ENCODE peak calls at places on chromosomes 4 and X, in six cellular contexts. G is activated CD8-positive, alpha-beta memory T cell treated with anti-CD3 and anti-CD28 coated beads, Interleukin-2, amount 50 U/mL, for 48 hours; Z is NCI-H2029 treated with DMSO at 0.1 percent for 48 hours; K is stimulated activated CD4-positive, alpha-beta T cell treated with anti-CD3 and anti-CD28 coated beads, Interleukin-12 subunit alpha, Interleukin-12 subunit beta, amount 100 ng/mL, for 24 hours; D is psoas muscle; R is ureter. X is an unnamed sample.

GRCh38 chr4:185726931-185727330 is 85.1 kb downstream of the SORBS2 start:
- DNase-seq in G (no peak), Z (no peak), K (no peak), D (no peak), R (no peak), X (no peak)

GRCh38 chrX:20514358-20514757 is 247.6 kb upstream of the RPS6KA3 start:
- DNase-seq in G (no peak), Z (no peak), K (no peak), D (no peak), R (no peak), X (no peak)

GRCh38 chr4:139540637-139541036 is 15.4 kb downstream of the SETD7 start:
- DNase-seq in G (no peak), Z (no peak), K (no peak), D (no peak), R (no peak), X (no peak)

GRCh38 chr4:70761276-70761816 is 39.6 kb downstream of the RUFY3 start:
- DNase-seq in G (no peak), Z (no peak), K (no peak), D (no peak), R (no peak), X (no peak)

GRCh38 chrX:47278684-47279083 is 45.9 kb downstream of the USP11 start:
- DNase-seq in G (no peak), Z (no peak), K (no peak), D (no peak), R (no peak), X (no peak)

GRCh38 chr4:120850048-120850599 is 72.4 kb downstream of the PRDM5 start:
- DNase-seq in G (no peak), Z (no peak), K (no peak), D (no peak), R (no peak), X (no peak)

GRCh38 chrX:103571726-103572125 is 13.6 kb upstream of the TCEAL4 start:
- DNase-seq in G (no peak), Z (no peak), K (no peak), D (no peak), R (no peak), X (no peak)

GRCh38 chrX:129813662-129814061 is 30.0 kb downstream of the ZDHHC9 start:
- DNase-seq in G (no peak), Z (no peak), K (no peak), D (no peak), R (no peak), X (no peak)

GRCh38 chr4:112099701-112100289 is 45.5 kb upstream of the FAM241A start:
- DNase-seq in G (no peak), Z (peak; percentile 31), K (no peak), D (no peak), R (no peak), X (no peak)

GRCh38 chrX:16528620-16529019 is 121.3 kb upstream of the S100G start:
- DNase-seq in G (no peak), Z (no peak), K (peak; percentile 1), D (no peak), R (no peak), X (no peak)

GRCh38 chrX:41468647-41469323 is 21.6 kb downstream of the NYX start:
- DNase-seq in G (no peak), Z (peak; percentile 86), K (no peak), D (no peak), R (no peak), X (no peak)

GRCh38 chr4:183878571-183878970 is 26.5 kb upstream of the STOX2 start:
- DNase-seq in G (no peak), Z (no peak), K (no peak), D (no peak), R (no peak), X (no peak)

GRCh38 chrX:154774622-154775021 is 12.0 kb downstream of the DKC1 start:
- DNase-seq in G (no peak), Z (no peak), K (no peak), D (no peak), R (no peak), X (no peak)

GRCh38 chr4:17589355-17589754 is 12.4 kb downstream of the LAP3 start:
- DNase-seq in G (no peak), Z (no peak), K (no peak), D (no peak), R (no peak), X (no peak)

GRCh38 chr4:1050486-1051213 is 39.2 kb downstream of the FGFRL1 start:
- DNase-seq in G (peak; percentile 55), Z (no peak), K (no peak), D (peak; percentile 11), R (no peak), X (no peak)

GRCh38 chr4:166324321-166324720 is 451.3 kb downstream of the TLL1 start:
- DNase-seq in G (no peak), Z (no peak), K (no peak), D (no peak), R (no peak), X (no peak)

GRCh38 chr4:38516194-38516593 is 147.8 kb upstream of the KLF3 start:
- DNase-seq in G (no peak), Z (no peak), K (no peak), D (no peak), R (no peak), X (no peak)

GRCh38 chr4:109574931-109575804 is 15.1 kb downstream of the MCUB start:
- DNase-seq in G (no peak), Z (no peak), K (no peak), D (no peak), R (no peak), X (no peak)

GRCh38 chr4:22574880-22575279 is 59.0 kb upstream of the ADGRA3 start:
- DNase-seq in G (no peak), Z (no peak), K (no peak), D (no peak), R (no peak), X (no peak)

GRCh38 chr4:1576961-1577814 is 106.9 kb downstream of the FAM53A start:
- DNase-seq in G (no peak), Z (no peak), K (no peak), D (peak; percentile 8), R (no peak), X (no peak)

GRCh38 chr4:117085185-117085701 is at the start of gene TRAM1L1:
- DNase-seq in G (peak; percentile 48), Z (no peak), K (no peak), D (peak; percentile 64), R (peak; percentile 54), X (no peak)

GRCh38 chr4:54427826-54428225 is 198.7 kb downstream of the PDGFRA start:
- DNase-seq in G (no peak), Z (no peak), K (no peak), D (no peak), R (no peak), X (no peak)

GRCh38 chr4:17027495-17027894 is 129.1 kb upstream of the LDB2 start:
- DNase-seq in G (no peak), Z (no peak), K (no peak), D (no peak), R (no peak), X (no peak)

X was measured in NCI-H1048.